ENCODE peak calls at places on chromosomes 4 and X, in eight cellular contexts. L is left ventricle myocardium inferior; Q is neural progenitor cell; U is gastrocnemius medialis; B is coronary artery; K is CD8-positive, alpha-beta T cell; M is NB4; Z is bronchial epithelial cell. W is an unnamed sample.

GRCh38 chrX:81564851-81565250 is 362.9 kb downstream of the SH3BGRL start:
- DNase-seq in Q (no peak), K (no peak), L (no peak), U (no peak), M (no peak), Z (no peak), B (no peak), W (no peak)

GRCh38 chr4:40388248-40388647 is 53.1 kb downstream of the CHRNA9 start:
- DNase-seq in B (no peak), L (no peak), U (no peak), M (peak), Q (peak), Z (no peak), K (no peak), W (no peak)

GRCh38 chr4:53132117-53132889 is 233.6 kb downstream of the SCFD2 start:
- DNase-seq in M (no peak), U (no peak), Z (no peak), K (no peak), L (no peak), B (no peak), Q (no peak), W (no peak)

GRCh38 chrX:153969904-153970397 is 1.7 kb downstream of the HCFC1 start:
- DNase-seq in L (no peak), K (no peak), Z (no peak), B (no peak), Q (no peak), M (no peak), U (no peak), W (no peak)

GRCh38 chr4:183987987-183988392 is 82.9 kb downstream of the STOX2 start:
- DNase-seq in Z (peak), B (peak), Q (peak), U (peak), M (peak), K (no peak), L (peak), W (peak)

GRCh38 chr4:19010766-19011165 is 989.2 kb upstream of the LCORL start:
- DNase-seq in U (no peak), B (no peak), K (no peak), M (no peak), Z (no peak), Q (peak), L (no peak), W (no peak)

GRCh38 chr4:123232439-123232838 is 164.2 kb upstream of the SPRY1 start:
- DNase-seq in M (peak), U (no peak), Z (peak), Q (no peak), K (no peak), L (no peak), B (no peak), W (peak)

GRCh38 chr4:132737344-132737743 is 411.8 kb upstream of the PCDH10 start:
- DNase-seq in K (no peak), Q (peak), U (no peak), Z (no peak), M (no peak), L (no peak), B (no peak), W (no peak)

GRCh38 chr4:38084984-38085383 is 124.8 kb downstream of the PTTG2 start:
- DNase-seq in Q (no peak), U (no peak), L (no peak), B (no peak), Z (no peak), M (no peak), K (no peak), W (no peak)

GRCh38 chr4:1238676-1239000 is 10.3 kb downstream of the CTBP1 start:
- DNase-seq in L (no peak), K (no peak), Q (no peak), M (no peak), U (no peak), Z (no peak), B (peak), W (no peak)

GRCh38 chr4:176230827-176231226 is 35.4 kb upstream of the SPATA4 start:
- DNase-seq in B (no peak), K (no peak), L (no peak), Z (no peak), Q (no peak), U (no peak), M (no peak), W (no peak)

GRCh38 chr4:112183252-112183651 is 38.0 kb downstream of the FAM241A start:
- DNase-seq in Z (peak), B (no peak), U (no peak), L (no peak), Q (no peak), M (peak), K (no peak), W (no peak)

GRCh38 chr4:40525811-40526598 is 103.7 kb downstream of the RBM47 start:
- DNase-seq in B (no peak), Q (no peak), M (no peak), U (peak), L (no peak), K (no peak), Z (peak), W (peak)

GRCh38 chr4:24764305-24764704 is 31.1 kb upstream of the SOD3 start:
- DNase-seq in K (no peak), Z (no peak), Q (no peak), M (no peak), L (no peak), U (no peak), B (no peak), W (no peak)
- H3K4me3 ChIP-seq in K (no peak), Z (no peak), Q (no peak), M (no peak), L (no peak), U (no peak), B (no peak), W (no peak)

DNA sequence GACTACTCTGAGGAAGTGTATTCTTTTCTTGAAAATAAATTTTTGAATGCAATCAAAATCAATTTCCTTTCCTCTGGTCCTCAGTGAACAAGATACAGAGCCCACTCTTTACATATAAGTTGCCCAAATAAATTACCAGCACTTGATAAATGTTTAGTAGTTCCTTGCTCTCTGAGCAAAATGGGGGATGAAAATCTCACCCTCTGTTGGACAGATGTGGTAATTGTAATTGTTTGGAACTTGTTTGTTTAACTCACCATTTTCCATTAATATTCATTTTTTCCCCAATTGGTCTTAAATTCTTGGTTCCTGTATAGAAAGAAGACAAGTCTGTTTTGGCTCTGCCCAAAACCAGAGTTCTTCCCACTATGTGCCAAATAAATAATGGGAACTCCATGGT is 146.3 kb downstream of the LDB2 start:
- DNase-seq in K (no peak), Q (no peak), B (no peak), Z (no peak), M (no peak), L (no peak), U (no peak), W (no peak)
- TF ChIP-seq CTCF in K (no peak), Q (peak), B (no peak), Z (no peak), M (no peak), L (peak), U (no peak), W (no peak)

DNA sequence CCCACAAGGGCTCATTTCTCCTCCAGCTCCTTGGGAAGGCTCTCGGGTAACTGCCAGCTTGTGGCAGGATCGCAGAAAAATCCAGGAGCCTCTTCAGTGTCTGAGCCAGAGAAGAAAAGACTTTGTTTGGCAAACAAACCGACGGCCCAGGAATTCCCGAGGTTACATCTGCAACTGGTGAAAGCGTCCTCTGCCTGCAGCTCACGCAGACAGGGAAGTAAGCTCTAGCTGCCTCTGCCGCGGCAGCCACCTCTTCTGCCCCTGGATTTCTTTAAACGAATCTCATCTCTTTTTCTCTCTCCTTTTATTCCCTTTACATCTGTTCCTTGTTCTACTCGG is 289 bp downstream of the DCHS2 start:
- DNase-seq in U (no peak), L (no peak), B (no peak), K (no peak), Z (peak), M (no peak), Q (peak), W (no peak)
- H3K4me3 ChIP-seq in U (peak), L (peak), B (peak), K (peak), Z (peak), M (no peak), Q (peak), W (peak)

DNA sequence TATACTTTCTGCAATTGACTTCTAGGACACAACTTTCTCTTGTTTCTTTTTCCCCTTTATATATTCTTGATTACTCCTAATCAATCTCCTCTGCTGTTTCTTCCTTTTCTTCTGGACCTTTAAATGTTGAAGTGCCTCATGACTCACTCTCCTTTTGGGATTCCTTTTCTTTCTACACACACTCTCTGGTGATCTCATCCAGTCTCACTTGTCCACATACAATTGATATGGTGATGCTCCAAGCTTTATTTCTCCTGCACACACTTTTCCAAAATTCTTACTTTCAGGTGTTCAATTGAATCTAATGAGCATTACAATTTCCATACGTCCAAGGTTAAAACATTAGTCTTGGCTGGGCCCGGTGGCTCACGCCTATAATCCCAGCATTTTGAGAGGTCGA is 794.8 kb upstream of the EPHA5 start:
- DNase-seq in M (no peak), U (no peak), B (no peak), K (no peak), Z (peak), L (no peak), Q (no peak), W (no peak)
- TF ChIP-seq CTCF in M (no peak), U (no peak), B (no peak), K (no peak), Z (no peak), L (no peak), Q (no peak), W (no peak)

DNA sequence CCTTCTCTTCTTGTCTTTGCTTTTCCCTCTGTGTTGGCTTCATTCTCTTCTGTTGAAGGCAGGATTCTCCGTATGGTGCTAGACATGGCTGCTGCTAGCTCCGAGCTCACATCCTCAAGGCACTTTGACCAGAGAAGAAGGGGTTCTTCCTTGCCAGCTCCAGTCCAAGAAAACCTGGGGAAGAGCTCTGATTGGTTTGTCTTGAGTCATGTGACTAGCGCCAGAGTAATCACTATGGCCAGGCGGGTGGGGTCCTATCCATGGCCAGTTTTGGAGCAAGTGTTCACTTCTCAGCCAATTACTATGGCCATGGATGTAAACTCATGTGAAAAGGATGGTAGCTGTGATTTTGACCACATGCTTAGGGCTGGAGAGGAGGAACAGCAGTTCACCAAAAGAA is 74.2 kb downstream of the CT47B1 start:
- DNase-seq in L (no peak), U (no peak), B (no peak), K (no peak), Q (no peak), Z (no peak), M (no peak), W (no peak)
- H3K4me3 ChIP-seq in L (no peak), U (no peak), B (no peak), K (no peak), Q (no peak), Z (no peak), M (no peak), W (no peak)

DNA sequence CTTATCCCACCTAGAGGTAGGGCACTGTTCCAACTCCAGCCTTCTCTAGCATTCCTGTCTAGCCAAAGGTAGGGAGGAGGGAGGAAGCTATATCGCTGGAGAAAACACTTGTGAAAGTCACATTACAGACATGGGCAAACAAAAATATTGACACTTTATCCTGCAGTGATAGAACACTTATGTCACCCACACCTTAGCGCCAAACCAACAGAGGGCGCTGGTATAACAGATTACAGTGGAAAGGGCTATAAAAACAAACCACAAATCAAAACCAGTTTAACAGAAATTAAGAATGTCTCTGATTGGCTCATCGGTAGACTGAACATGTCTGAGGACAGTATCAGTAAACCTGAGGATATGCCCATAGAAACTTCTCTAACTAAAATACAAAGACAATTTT is 451.3 kb downstream of the TLL1 start:
- DNase-seq in B (no peak), K (no peak), Q (peak), U (no peak), L (no peak), Z (peak), M (peak), W (no peak)
- TF ChIP-seq CTCF in B (no peak), K (no peak), Q (peak), U (no peak), L (no peak), Z (peak), M (peak), W (no peak)

GRCh38 chr4:56388311-56388710 is 1.0 kb upstream of the AASDH start:
- DNase-seq in Q (no peak), M (peak), B (no peak), K (no peak), L (no peak), Z (no peak), U (no peak), W (no peak)

GRCh38 chr4:56391270-56391669 is 4.0 kb upstream of the AASDH start:
- DNase-seq in Q (no peak), B (no peak), Z (no peak), U (no peak), K (no peak), M (no peak), L (no peak), W (no peak)

GRCh38 chr4:56387023-56388001 is at the start of gene AASDH:
- DNase-seq in M (peak), L (peak), U (peak), B (peak), Q (peak), Z (peak), K (peak), W (peak)

GRCh38 chr4:56389558-56389957 is 2.3 kb upstream of the AASDH start:
- DNase-seq in M (no peak), B (no peak), Z (no peak), K (no peak), Q (no peak), U (no peak), L (no peak), W (no peak)

DNA sequence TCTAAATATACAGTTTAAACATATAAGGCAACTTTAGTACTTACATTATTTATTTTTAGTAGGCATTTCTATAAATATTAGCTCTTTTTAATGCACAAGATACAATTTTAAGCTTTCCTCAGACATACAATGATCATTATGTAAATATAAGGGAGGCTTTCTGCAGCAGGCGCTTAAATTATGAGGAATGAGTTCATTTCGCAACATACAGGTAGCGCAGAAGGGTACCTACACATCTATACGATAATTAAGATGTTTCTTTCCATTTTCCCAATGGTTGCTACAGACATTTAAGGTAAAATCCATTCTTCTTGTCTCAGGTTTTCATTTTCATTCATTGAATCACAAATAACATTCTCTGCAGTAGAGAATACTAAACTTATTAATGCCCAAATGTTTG is 1.2 kb downstream of the AASDH start:
- DNase-seq in K (no peak), Z (no peak), B (no peak), M (no peak), L (no peak), Q (no peak), U (no peak), W (no peak)
- H3K4me3 ChIP-seq in K (no peak), Z (no peak), B (peak), M (peak), L (peak), Q (peak), U (peak), W (peak)